ENCODE peak calls at places on chromosomes 4 and X, in four cellular contexts. L is HepG2, M is SK-N-SH, Y is HCT116. R is an unnamed sample.

GRCh38 chr4:23001478-23001877 is 308.7 kb downstream of the GBA3 start:
- DNase-seq in L (no peak), M (no peak), Y (no peak), R (no peak)

GRCh38 chr4:112975567-112976355 is 73.7 kb upstream of the ANK2 start:
- DNase-seq in L (no peak), M (no peak), Y (no peak), R (no peak)

GRCh38 chr4:142703694-142704309 is 142.3 kb downstream of the INPP4B start:
- DNase-seq in L (no peak), M (no peak), Y (no peak), R (no peak)

GRCh38 chr4:40923326-40924095 is 173.8 kb downstream of the NSUN7 start:
- DNase-seq in L (no peak), M (no peak), Y (no peak), R (no peak)

GRCh38 chrX:9464435-9465371 is at the start of gene TBL1X:
- DNase-seq in L (peak), M (peak), Y (no peak), R (peak)

GRCh38 chrX:68719181-68719903 is 71.9 kb downstream of the STARD8 start:
- DNase-seq in L (no peak), M (no peak), Y (no peak), R (no peak)

GRCh38 chr4:189786447-189786846 is 154.2 kb upstream of the FRG1 start:
- DNase-seq in L (no peak), M (no peak), Y (no peak), R (no peak)

GRCh38 chr4:43331226-43332078 is 438.9 kb downstream of the GRXCR1 start:
- DNase-seq in L (no peak), M (no peak), Y (no peak), R (no peak)

GRCh38 chr4:38188631-38189101 is 228.5 kb downstream of the PTTG2 start:
- DNase-seq in L (no peak), M (no peak), Y (peak), R (peak)

GRCh38 chr4:2930821-2931764 is 32.1 kb downstream of the NOP14 start:
- DNase-seq in L (no peak), M (no peak), Y (no peak), R (peak)

GRCh38 chrX:16512401-16512776 is 137.6 kb upstream of the S100G start:
- DNase-seq in L (peak), M (no peak), Y (no peak), R (no peak)

GRCh38 chrX:19513383-19513782 is 1.9 kb downstream of the MAP3K15 start:
- DNase-seq in L (peak), M (peak), Y (no peak), R (peak)

GRCh38 chr4:147547314-147548056 is 66.6 kb downstream of the EDNRA start:
- DNase-seq in L (peak), M (no peak), Y (no peak), R (no peak)

DNA sequence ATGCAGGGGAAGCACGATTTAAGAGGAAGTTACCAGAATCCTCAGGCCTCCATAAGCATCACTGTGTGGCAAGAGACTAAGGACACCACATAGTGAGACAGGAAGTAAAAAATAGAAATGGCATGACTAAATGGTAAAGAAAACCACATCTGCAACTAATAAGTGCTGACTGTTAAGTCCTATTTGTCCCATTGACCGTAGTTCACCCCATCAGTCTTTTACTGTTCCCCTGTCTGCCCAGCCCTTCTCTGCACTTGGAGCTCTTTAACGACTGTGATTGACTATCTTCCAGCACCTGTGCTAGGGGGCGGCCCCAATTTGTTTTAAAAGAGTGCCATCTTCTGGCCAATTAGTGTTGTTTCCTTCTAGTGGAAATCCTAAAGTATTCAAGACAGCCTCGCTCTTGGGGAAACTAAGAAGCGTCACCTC is 94.2 kb downstream of the MAOA start:
- DNase-seq in L (peak), M (peak), Y (peak), R (peak)
- TF ChIP-seq JUND in L (no peak), M (no peak), Y (no peak), R (no peak)

GRCh38 chrX:111585337-111585736 is 73.9 kb downstream of the SERTM2 start:
- DNase-seq in L (no peak), M (no peak), Y (no peak), R (no peak)

GRCh38 chrX:111581086-111581485 is 69.6 kb downstream of the SERTM2 start:
- DNase-seq in L (no peak), M (no peak), Y (no peak), R (no peak)
- TF ChIP-seq JUND in L (no peak), M (no peak), Y (no peak), R (no peak)

GRCh38 chr4:28009541-28009940 is 1148.9 kb downstream of the STIM2 start:
- DNase-seq in L (no peak), M (no peak), Y (no peak), R (no peak)
- TF ChIP-seq JUND in L (no peak), M (no peak), Y (no peak), R (no peak)

GRCh38 chr4:77600521-77601451 is 4.8 kb upstream of the CXCL13 start:
- DNase-seq in L (peak), M (peak), Y (peak), R (peak)
- TF ChIP-seq JUND in L (no peak), M (no peak), Y (no peak), R (no peak)

GRCh38 chr4:109323348-109323747 is 20.9 kb upstream of the COL25A1 start:
- DNase-seq in L (no peak), M (no peak), Y (no peak), R (no peak)
- TF ChIP-seq JUND in L (no peak), M (no peak), Y (no peak), R (no peak)

GRCh38 chr4:24210332-24210902 is 320.6 kb upstream of the PPARGC1A start:
- DNase-seq in L (no peak), M (no peak), Y (no peak), R (no peak)
- TF ChIP-seq JUND in L (no peak), M (no peak), Y (no peak), R (no peak)

GRCh38 chrX:109373468-109373867 is 108.4 kb downstream of the GUCY2F start:
- DNase-seq in L (no peak), M (no peak), Y (no peak), R (no peak)

GRCh38 chrX:109372716-109373115 is 109.2 kb downstream of the GUCY2F start:
- DNase-seq in L (no peak), M (no peak), Y (no peak), R (no peak)

DNA sequence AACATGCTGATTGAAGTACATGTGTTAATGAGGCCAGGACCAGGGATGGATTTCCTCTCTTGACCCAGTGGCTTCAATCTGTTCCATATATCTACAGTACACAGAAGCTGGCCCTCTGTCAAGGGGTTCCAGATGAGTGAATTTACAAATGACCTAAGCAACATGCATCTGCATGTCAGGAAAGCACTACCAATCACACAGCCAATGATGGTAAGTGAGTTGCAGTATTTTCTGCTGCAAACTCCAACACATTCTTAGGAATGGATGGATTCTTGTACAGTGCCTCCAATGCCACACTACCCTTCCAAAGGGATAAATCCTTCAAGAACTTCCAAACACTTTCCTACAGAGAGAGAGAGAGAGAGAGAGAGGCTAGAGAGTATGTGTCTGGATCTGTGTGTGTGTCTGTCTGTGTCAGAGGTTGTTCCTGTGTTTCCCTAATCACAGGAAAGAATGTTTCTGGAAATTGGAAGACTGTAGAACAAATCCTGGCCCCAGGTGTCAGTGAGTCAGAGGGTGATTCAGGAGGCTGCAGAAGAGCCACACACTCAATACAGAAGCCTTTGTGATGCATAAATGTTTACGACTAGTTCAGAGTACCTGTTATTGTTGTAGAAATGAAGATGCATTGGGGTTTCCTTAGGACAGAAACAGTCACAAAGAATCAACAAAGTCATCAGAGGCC is 107.5 kb downstream of the GUCY2F start:
- DNase-seq in L (no peak), M (no peak), Y (no peak), R (no peak)
- TF ChIP-seq JUND in L (no peak), M (no peak), Y (no peak), R (no peak)

GRCh38 chrX:45851434-45851991 is 650.8 kb upstream of the DIPK2B start:
- DNase-seq in L (no peak), M (peak), Y (peak), R (no peak)
- TF ChIP-seq JUND in L (no peak), M (no peak), Y (no peak), R (no peak)

GRCh38 chr4:186725422-186726149 is 1.9 kb upstream of the FAT1 start:
- DNase-seq in L (peak), M (peak), Y (peak), R (no peak)

GRCh38 chr4:186724048-186724860 is 598 bp upstream of the FAT1 start:
- DNase-seq in L (no peak), M (peak), Y (no peak), R (no peak)

GRCh38 chr4:186724861-186725419 is 1.3 kb upstream of the FAT1 start:
- DNase-seq in L (no peak), M (no peak), Y (no peak), R (no peak)

GRCh38 chr4:186722856-186723206 is 825 bp downstream of the FAT1 start:
- DNase-seq in L (no peak), M (no peak), Y (no peak), R (peak)

DNA sequence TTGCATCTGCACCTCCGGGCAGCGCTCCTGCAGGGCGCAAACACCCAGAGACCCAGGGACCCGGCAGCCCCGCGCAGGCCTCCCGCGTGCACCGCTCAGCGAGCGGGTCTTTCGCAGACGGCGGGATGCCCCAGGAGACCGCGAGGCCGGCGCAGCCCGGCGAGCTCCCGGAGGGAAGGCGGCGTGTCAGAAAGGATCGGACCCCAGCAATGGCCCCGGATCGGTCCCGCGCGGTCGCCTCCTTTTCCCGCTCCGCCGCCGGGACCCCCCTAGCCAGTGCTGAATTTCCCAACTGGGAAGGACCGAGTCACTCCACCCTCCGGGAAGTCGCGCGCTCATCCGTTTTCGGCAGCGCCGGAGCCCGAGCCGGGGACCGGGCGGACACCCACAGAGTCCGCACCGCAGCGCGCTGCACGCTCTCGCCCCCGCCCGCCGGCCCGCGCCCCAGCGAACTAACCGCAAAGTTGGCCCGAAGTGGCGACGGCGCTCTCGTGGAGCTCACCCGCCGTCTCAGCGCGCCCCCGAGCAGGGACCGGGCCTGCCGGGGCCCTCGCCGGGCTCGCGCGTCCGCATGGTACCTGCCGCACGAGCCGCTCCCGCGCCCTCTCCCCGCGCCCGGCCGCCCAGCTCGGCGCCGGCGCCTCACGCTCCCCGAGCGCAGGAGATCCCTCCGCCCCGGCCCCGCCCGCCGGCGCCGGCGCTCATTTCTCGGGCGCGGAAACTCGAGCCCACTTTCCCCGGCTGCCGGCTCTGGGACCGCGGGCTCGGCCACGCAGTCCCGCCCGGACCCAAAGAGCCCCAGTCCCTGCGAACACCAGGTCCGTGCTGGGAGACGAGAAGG is at the start of gene FAT1:
- DNase-seq in L (peak), M (peak), Y (no peak), R (no peak)
- TF ChIP-seq JUND in L (no peak), M (no peak), Y (no peak), R (no peak)

R was measured in T47D.